ENCODE peak calls at places on chromosomes 7 and 10, in nine cellular contexts. Y is endothelial cell, A is MCF 10A, V is adrenal gland, I is brain microvascular endothelial cell, Z is ascending aorta, W is A549, S is upper lobe of right lung, E is AG09319. C is an unnamed sample.

GRCh38 chr7:6516387-6516983 is 34.8 kb downstream of the GRID2IP start:
- DNase-seq in Y (peak; percentile 83), A (peak; percentile 86), V (peak; percentile 94), I (peak; percentile 81), Z (peak; percentile 89), W (peak; percentile 88), S (peak; percentile 88), E (peak; percentile 63), C (peak; percentile 86)

GRCh38 chr7:105387621-105388372 is 924 bp downstream of the SRPK2 start:
- DNase-seq in Y (peak; percentile 50), A (peak; percentile 72), V (peak; percentile 76), I (peak; percentile 40), Z (peak; percentile 70), W (peak; percentile 55), S (peak; percentile 90), E (peak; percentile 4), C (peak; percentile 72)

GRCh38 chr10:132272767-132273090 is 35.0 kb downstream of the STK32C start:
- DNase-seq in Y (no peak), A (no peak), V (no peak), I (no peak), Z (no peak), W (no peak), S (no peak), E (no peak), C (no peak)

GRCh38 chr7:34759477-34760125 is 101.6 kb downstream of the NPSR1 start:
- DNase-seq in Y (peak; percentile 22), A (peak; percentile 58), V (no peak), I (peak; percentile 46), Z (no peak), W (peak; percentile 68), S (no peak), E (no peak), C (no peak)

GRCh38 chr10:85784792-85785191 is 581.8 kb downstream of the GRID1 start:
- DNase-seq in Y (no peak), A (no peak), V (no peak), I (no peak), Z (no peak), W (no peak), S (no peak), E (no peak), C (no peak)

GRCh38 chr7:70595741-70596574 is 536.0 kb upstream of the GALNT17 start:
- DNase-seq in Y (peak; percentile 23), A (no peak), V (no peak), I (no peak), Z (no peak), W (no peak), S (no peak), E (no peak), C (peak; percentile 59)

GRCh38 chr7:14048889-14049288 is 59.4 kb upstream of the ETV1 start:
- DNase-seq in Y (no peak), A (peak; percentile 17), V (no peak), I (no peak), Z (no peak), W (no peak), S (no peak), E (no peak), C (no peak)

GRCh38 chr10:133225707-133226191 is 4.3 kb upstream of the UTF1 start:
- DNase-seq in Y (no peak), A (no peak), V (no peak), I (no peak), Z (no peak), W (no peak), S (no peak), E (no peak), C (no peak)

GRCh38 chr10:14247650-14248258 is 83.0 kb downstream of the FRMD4A start:
- DNase-seq in Y (no peak), A (no peak), V (no peak), I (no peak), Z (no peak), W (no peak), S (no peak), E (no peak), C (no peak)

GRCh38 chr10:16440396-16441105 is 3.7 kb downstream of the PTER start:
- DNase-seq in Y (no peak), A (peak; percentile 74), V (no peak), I (no peak), Z (no peak), W (no peak), S (no peak), E (no peak), C (no peak)

GRCh38 chr10:16436367-16436757 is 448 bp upstream of the PTER start:
- DNase-seq in Y (no peak), A (no peak), V (no peak), I (no peak), Z (peak; percentile 64), W (no peak), S (no peak), E (no peak), C (no peak)

GRCh38 chr10:16439294-16439693 is 2.5 kb downstream of the PTER start:
- DNase-seq in Y (no peak), A (peak; percentile 65), V (no peak), I (no peak), Z (no peak), W (no peak), S (no peak), E (no peak), C (no peak)

GRCh38 chr10:16437540-16437894 is 707 bp downstream of the PTER start:
- DNase-seq in Y (no peak), A (no peak), V (no peak), I (no peak), Z (no peak), W (no peak), S (no peak), E (no peak), C (no peak)

DNA sequence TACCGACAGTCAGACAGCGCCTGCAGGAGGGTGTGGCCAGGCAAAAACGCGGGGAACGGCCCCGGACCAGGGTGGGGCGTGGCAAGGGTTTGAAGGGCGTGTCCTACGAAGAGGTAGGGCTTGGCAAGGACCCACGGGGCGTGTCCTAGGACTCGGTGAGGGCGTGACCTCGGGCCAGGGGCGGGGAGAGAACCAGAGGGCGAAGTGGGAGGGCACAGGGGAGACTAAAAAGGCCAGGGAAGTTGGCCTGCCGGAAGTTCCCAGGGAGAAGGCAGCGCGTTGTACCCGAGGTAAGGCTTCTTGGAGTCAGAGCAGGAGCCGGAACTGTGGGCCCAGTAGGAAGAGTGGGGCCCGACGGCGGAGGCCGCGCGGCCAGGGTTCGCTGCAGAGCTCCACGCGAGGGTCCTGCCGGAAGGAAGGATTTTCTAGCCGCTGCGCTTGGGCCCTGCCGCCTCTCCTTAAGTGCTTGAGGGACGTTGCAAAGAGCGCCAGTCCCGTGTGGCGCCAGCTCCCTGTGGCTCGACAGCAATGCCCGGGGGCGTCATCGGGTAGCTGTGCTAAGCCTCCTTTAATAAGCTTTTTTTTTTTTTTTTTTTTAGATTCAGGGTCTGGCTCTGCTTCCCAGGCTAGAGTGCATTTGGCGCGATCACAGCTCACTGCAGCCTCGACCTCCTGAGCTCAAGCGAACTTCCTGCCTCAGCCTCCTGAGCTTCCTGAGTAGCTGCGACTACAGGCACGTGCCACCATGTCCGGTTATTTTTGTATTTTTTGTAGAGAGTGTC is at the start of gene PTER:
- DNase-seq in Y (peak; percentile 82), A (peak; percentile 98), V (peak; percentile 97), I (peak; percentile 81), Z (peak; percentile 98), W (peak; percentile 97), S (peak; percentile 99), E (peak; percentile 87), C (peak; percentile 87)
- TF ChIP-seq CTCF in Y (no peak), A (no peak), V (no peak), I (no peak), Z (no peak), W (no peak), S (no peak), E (no peak), C (no peak)

GRCh38 chr7:95690367-95690947 is 81.9 kb upstream of the DYNC1I1 start:
- DNase-seq in Y (peak; percentile 24), A (peak; percentile 68), V (peak; percentile 56), I (peak; percentile 51), Z (no peak), W (peak; percentile 73), S (no peak), E (no peak), C (no peak)
- TF ChIP-seq CTCF in Y (peak; percentile 83), A (peak; percentile 69), V (peak; percentile 65), I (peak; percentile 47), Z (peak; percentile 62), W (peak; percentile 99), S (peak; percentile 67), E (peak; percentile 42), C (peak; percentile 79)

GRCh38 chr10:126458453-126458852 is 70.2 kb upstream of the ADAM12 start:
- DNase-seq in Y (no peak), A (peak; percentile 59), V (no peak), I (peak; percentile 57), Z (no peak), W (peak; percentile 52), S (no peak), E (no peak), C (no peak)

GRCh38 chr10:126456632-126457031 is 68.4 kb upstream of the ADAM12 start:
- DNase-seq in Y (no peak), A (no peak), V (no peak), I (no peak), Z (no peak), W (no peak), S (no peak), E (no peak), C (no peak)

GRCh38 chr10:126461289-126461688 is 73.0 kb upstream of the ADAM12 start:
- DNase-seq in Y (no peak), A (no peak), V (no peak), I (no peak), Z (no peak), W (no peak), S (no peak), E (no peak), C (no peak)

GRCh38 chr10:126459878-126460481 is 71.7 kb upstream of the ADAM12 start:
- DNase-seq in Y (no peak), A (peak; percentile 100), V (no peak), I (peak; percentile 97), Z (no peak), W (peak; percentile 96), S (no peak), E (peak; percentile 57), C (no peak)

DNA sequence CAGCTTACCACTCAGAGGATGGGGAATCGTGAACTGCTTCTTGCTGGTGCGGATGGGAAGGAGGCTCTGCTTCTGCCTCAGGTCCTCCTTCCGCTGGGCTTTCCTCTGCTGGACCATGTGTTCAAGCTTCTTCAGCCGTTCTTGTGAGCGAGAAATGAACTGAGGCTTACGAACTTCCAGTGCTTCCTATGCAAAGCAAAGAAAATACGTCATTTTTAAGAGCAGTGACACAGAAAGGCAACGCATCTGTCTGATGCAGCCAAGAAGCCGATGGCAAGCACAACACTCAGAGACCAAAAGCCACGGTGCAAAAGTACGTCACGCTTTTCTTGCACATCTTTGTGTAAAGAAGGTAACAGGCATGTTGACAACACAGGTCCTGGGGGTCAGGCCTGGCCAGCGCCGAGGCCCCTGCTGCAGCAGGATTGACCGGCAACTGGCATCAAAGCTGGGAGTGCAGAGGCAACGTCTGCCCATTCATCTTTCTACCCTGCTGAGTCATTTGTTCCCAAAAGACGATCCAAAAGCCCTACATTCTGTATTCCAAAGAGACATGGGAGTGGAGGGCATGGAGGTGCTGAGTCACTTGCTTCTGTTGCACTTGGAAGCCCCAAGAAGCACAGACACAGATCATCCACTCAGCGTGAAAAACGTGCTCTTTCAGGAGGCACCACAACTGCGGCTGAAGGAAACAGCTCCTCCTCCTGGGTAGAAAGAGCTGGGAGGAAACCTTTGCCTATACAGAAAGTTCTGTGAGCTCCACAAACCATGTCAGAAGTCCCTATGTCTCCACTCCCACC is 71.0 kb upstream of the ADAM12 start:
- DNase-seq in Y (no peak), A (peak; percentile 96), V (no peak), I (peak; percentile 76), Z (no peak), W (peak; percentile 65), S (no peak), E (no peak), C (no peak)
- TF ChIP-seq CTCF in Y (no peak), A (no peak), V (no peak), I (peak; percentile 65), Z (no peak), W (peak; percentile 10), S (no peak), E (peak; percentile 10), C (no peak)

GRCh38 chr10:44733743-44734488 is 177.2 kb upstream of the TMEM72 start:
- DNase-seq in Y (no peak), A (no peak), V (no peak), I (no peak), Z (no peak), W (peak; percentile 5), S (no peak), E (no peak), C (no peak)
- TF ChIP-seq CTCF in Y (no peak), A (peak; percentile 6), V (no peak), I (peak; percentile 71), Z (no peak), W (no peak), S (peak; percentile 9), E (no peak), C (peak; percentile 12)

C was measured in glutamatergic neuron.